ENCODE peak calls at places on chromosomes 1 and 21, in ten cellular contexts. V is fibroblast of lung; G is ovary; U is breast epithelium; H is heart left ventricle; J is AG04450; K is SJSA1; C is K562; I is CD4-positive, CD25-positive, alpha-beta regulatory T cell; Q is upper lobe of right lung. Z is an unnamed sample. For H3K9me3, the result is how much of the 10 kb centered on the place peaks cover.

GRCh38 chr1:31570906-31571305 is 5.4 kb upstream of the TINAGL1 start:
- DNase-seq in V (no peak), G (no peak), U (no peak), H (no peak), J (no peak), K (peak), C (no peak), I (no peak), Q (no peak), Z (no peak)

GRCh38 chr1:156503672-156504055 is 3.1 kb upstream of the MEF2D start:
- DNase-seq in V (no peak), G (no peak), U (no peak), H (no peak), J (no peak), K (no peak), C (no peak), I (no peak), Q (no peak), Z (no peak)

GRCh38 chr1:110055493-110056283 is 14.8 kb downstream of the ALX3 start:
- DNase-seq in V (peak), G (no peak), U (no peak), H (no peak), J (no peak), K (no peak), C (no peak), I (no peak), Q (no peak), Z (no peak)

GRCh38 chr1:28756846-28757245 is 20.1 kb downstream of the YTHDF2 start:
- DNase-seq in V (no peak), G (no peak), U (no peak), H (no peak), J (no peak), K (no peak), C (no peak), I (no peak), Q (no peak), Z (no peak)

GRCh38 chr21:38267991-38268858 is 11.4 kb downstream of the KCNJ15 start:
- DNase-seq in V (peak), G (no peak), U (no peak), H (no peak), J (no peak), K (no peak), C (no peak), I (no peak), Q (no peak), Z (no peak)

GRCh38 chr1:28115267-28115666 is 26.9 kb upstream of the EYA3 start:
- DNase-seq in V (peak), G (no peak), U (no peak), H (peak), J (no peak), K (no peak), C (no peak), I (no peak), Q (no peak), Z (peak)

GRCh38 chr1:89719502-89720306 is 86.8 kb downstream of the LRRC8C start:
- DNase-seq in V (peak), G (no peak), U (no peak), H (no peak), J (no peak), K (no peak), C (no peak), I (no peak), Q (no peak), Z (no peak)

GRCh38 chr1:29527314-29528004 is 291.1 kb downstream of the PTPRU start:
- DNase-seq in V (no peak), G (no peak), U (peak), H (no peak), J (no peak), K (peak), C (no peak), I (no peak), Q (no peak), Z (no peak)

GRCh38 chr1:13662498-13662897 is 37.5 kb upstream of the PRDM2 start:
- DNase-seq in V (peak), G (peak), U (no peak), H (no peak), J (no peak), K (no peak), C (no peak), I (no peak), Q (no peak), Z (no peak)

GRCh38 chr1:232833966-232834535 is 28.8 kb downstream of the MAP10 start:
- DNase-seq in V (no peak), G (no peak), U (no peak), H (no peak), J (no peak), K (no peak), C (no peak), I (no peak), Q (no peak), Z (no peak)

GRCh38 chr1:179079113-179079761 is 2.6 kb upstream of the TOR3A start:
- DNase-seq in V (peak), G (peak), U (no peak), H (peak), J (peak), K (peak), C (peak), I (peak), Q (no peak), Z (no peak)

GRCh38 chr1:107993920-107994319 is 28.9 kb upstream of the VAV3 start:
- DNase-seq in V (no peak), G (no peak), U (no peak), H (no peak), J (no peak), K (no peak), C (no peak), I (no peak), Q (no peak), Z (no peak)

GRCh38 chr1:66253330-66253921 is 280.5 kb upstream of the SGIP1 start:
- DNase-seq in V (peak), G (no peak), U (no peak), H (no peak), J (peak), K (no peak), C (peak), I (no peak), Q (no peak), Z (no peak)

GRCh38 chr1:185652348-185652747 is 81.8 kb upstream of the HMCN1 start:
- DNase-seq in V (peak), G (no peak), U (no peak), H (no peak), J (no peak), K (no peak), C (no peak), I (no peak), Q (no peak), Z (no peak)

GRCh38 chr1:243582321-243582720 is 267.7 kb downstream of the AKT3 start:
- DNase-seq in V (peak), G (no peak), U (no peak), H (no peak), J (no peak), K (no peak), C (no peak), I (no peak), Q (no peak), Z (no peak)

GRCh38 chr1:192270398-192270797 is 46.4 kb upstream of the RGS21 start:
- DNase-seq in V (no peak), G (no peak), U (no peak), H (no peak), J (no peak), K (no peak), C (no peak), I (no peak), Q (no peak), Z (no peak)

GRCh38 chr1:46612937-46613660 is 3.5 kb downstream of the MOB3C start:
- DNase-seq in V (no peak), G (peak), U (no peak), H (no peak), J (no peak), K (no peak), C (no peak), I (no peak), Q (no peak), Z (no peak)

GRCh38 chr1:159040206-159040605 is 30.5 kb downstream of the IFI16 start:
- DNase-seq in V (no peak), G (no peak), U (no peak), H (no peak), J (peak), K (no peak), C (no peak), I (no peak), Q (no peak), Z (no peak)

GRCh38 chr1:40593449-40594186 is 62.2 kb downstream of the ZNF684 start:
- DNase-seq in V (no peak), G (no peak), U (no peak), H (no peak), J (no peak), K (no peak), C (no peak), I (no peak), Q (no peak), Z (no peak)

GRCh38 chr1:79259390-79260336 is 253.1 kb upstream of the ADGRL4 start:
- DNase-seq in V (peak), G (no peak), U (no peak), H (no peak), J (peak), K (no peak), C (no peak), I (no peak), Q (no peak), Z (no peak)

DNA sequence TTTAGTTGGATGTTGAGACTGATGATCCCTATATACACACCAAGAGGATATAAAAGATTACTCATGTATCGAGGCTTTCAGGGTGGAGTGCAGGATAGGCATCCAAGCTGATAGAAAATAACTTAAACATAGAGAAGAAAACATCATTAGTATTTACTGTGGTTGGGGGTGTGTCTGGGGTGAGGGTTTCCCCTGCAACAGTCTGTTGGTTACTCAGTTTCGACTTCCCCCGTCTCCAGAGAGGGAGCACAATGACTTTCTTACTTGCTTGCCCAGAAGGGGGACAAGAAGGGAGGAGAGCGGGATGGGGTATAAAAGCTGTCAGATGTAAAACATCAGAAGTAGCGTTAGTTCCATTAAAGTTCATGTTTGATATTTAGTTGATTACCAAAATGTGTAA is 717.4 kb upstream of the ZP4 start:
- DNase-seq in V (no peak), G (no peak), U (no peak), H (no peak), J (no peak), K (no peak), C (no peak), I (no peak), Q (no peak), Z (no peak)
- H3K9me3 ChIP-seq in V (under half), G (under half), U (under half), H (under half), J (under half), K (under half), C (under half), I (under half), Q (under half), Z (under half)

GRCh38 chr1:2795926-2796325 is 5.6 kb downstream of the TTC34 start:
- DNase-seq in V (no peak), G (no peak), U (no peak), H (no peak), J (no peak), K (no peak), C (no peak), I (no peak), Q (no peak), Z (no peak)
- H3K9me3 ChIP-seq in V (under half), G (under half), U (under half), H (under half), J (half or more), K (under half), C (under half), I (under half), Q (under half), Z (under half)

GRCh38 chr1:196669693-196670092 is 17.9 kb downstream of the CFH start:
- DNase-seq in V (no peak), G (no peak), U (no peak), H (no peak), J (no peak), K (no peak), C (no peak), I (no peak), Q (no peak), Z (no peak)

GRCh38 chr1:196677781-196678509 is 26.1 kb downstream of the CFH start:
- DNase-seq in V (peak), G (no peak), U (no peak), H (no peak), J (no peak), K (no peak), C (no peak), I (no peak), Q (no peak), Z (no peak)

GRCh38 chr1:196678510-196678884 is 26.7 kb downstream of the CFH start:
- DNase-seq in V (peak), G (no peak), U (no peak), H (no peak), J (peak), K (no peak), C (no peak), I (no peak), Q (no peak), Z (no peak)

GRCh38 chr1:196680107-196680506 is 28.3 kb downstream of the CFH start:
- DNase-seq in V (peak), G (no peak), U (no peak), H (no peak), J (no peak), K (no peak), C (no peak), I (no peak), Q (no peak), Z (no peak)

GRCh38 chr1:196674908-196675307 is 23.1 kb downstream of the CFH start:
- DNase-seq in V (no peak), G (no peak), U (no peak), H (no peak), J (no peak), K (no peak), C (no peak), I (no peak), Q (no peak), Z (no peak)
- H3K9me3 ChIP-seq in V (under half), G (under half), U (under half), H (under half), J (under half), K (under half), C (under half), I (under half), Q (under half), Z (under half)

GRCh38 chr21:24160528-24160927 is 1446.8 kb downstream of the MRPL39 start:
- DNase-seq in V (no peak), G (no peak), U (no peak), H (no peak), J (no peak), K (no peak), C (no peak), I (no peak), Q (no peak), Z (no peak)

DNA sequence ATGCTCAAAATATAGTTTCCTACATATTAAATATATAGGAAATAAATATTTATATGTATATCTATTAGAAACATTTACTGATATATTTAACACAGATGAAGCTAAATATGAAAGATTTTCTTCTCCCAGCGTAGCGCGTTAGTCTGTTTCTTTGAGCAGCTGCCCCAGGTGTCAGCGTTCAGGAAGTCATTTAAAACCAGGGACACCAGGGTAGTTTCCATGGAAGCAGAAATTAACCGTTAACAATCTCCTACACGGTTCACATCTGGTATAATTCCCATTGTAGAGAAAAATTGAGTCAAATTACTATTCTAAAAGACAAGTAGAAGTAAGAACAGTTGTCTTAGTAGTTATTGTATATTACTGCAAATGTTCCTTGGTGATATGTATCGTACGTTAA is 1443.7 kb downstream of the MRPL39 start:
- DNase-seq in V (no peak), G (no peak), U (no peak), H (no peak), J (no peak), K (no peak), C (no peak), I (no peak), Q (no peak), Z (no peak)
- H3K9me3 ChIP-seq in V (under half), G (under half), U (under half), H (under half), J (under half), K (under half), C (under half), I (under half), Q (under half), Z (under half)

GRCh38 chr1:176325664-176326063 is 118.6 kb upstream of the COP1 start:
- DNase-seq in V (no peak), G (no peak), U (no peak), H (no peak), J (no peak), K (no peak), C (no peak), I (no peak), Q (no peak), Z (no peak)
- H3K9me3 ChIP-seq in V (under half), G (under half), U (under half), H (under half), J (under half), K (under half), C (under half), I (under half), Q (under half), Z (under half)